ENCODE peak calls at places on chromosomes 5 and 9, in ten cellular contexts. G, B, T, I, K, D, P, V, A and J are unnamed samples.
A peak's percentile ranks its signal among the peaks of the same experiment; 100 is the strongest.

GRCh38 chr9:124693403-124693802 is 77.7 kb downstream of the NR6A1 start:
- DNase-seq in G (no peak), B (no peak), T (no peak), I (no peak), K (no peak), D (no peak), P (no peak), V (no peak), A (no peak), J (no peak)

GRCh38 chr5:129094924-129095797 is 612 bp downstream of the ISOC1 start:
- DNase-seq in G (peak; percentile 34), B (peak; percentile 79), T (peak; percentile 29), I (no peak), K (peak; percentile 26), D (peak; percentile 16), P (no peak), V (peak; percentile 64), A (peak; percentile 17), J (no peak)

GRCh38 chr5:29054282-29054681 is 2015.9 kb upstream of the CDH9 start:
- DNase-seq in G (no peak), B (no peak), T (peak; percentile 13), I (no peak), K (peak; percentile 7), D (no peak), P (no peak), V (no peak), A (no peak), J (peak; percentile 2)

GRCh38 chr5:40634154-40634553 is 45.6 kb upstream of the PTGER4 start:
- DNase-seq in G (no peak), B (peak; percentile 32), T (no peak), I (no peak), K (no peak), D (no peak), P (no peak), V (no peak), A (no peak), J (no peak)

GRCh38 chr5:123700624-123701023 is 188.6 kb downstream of the CSNK1G3 start:
- DNase-seq in G (peak; percentile 98), B (no peak), T (peak; percentile 92), I (no peak), K (peak; percentile 99), D (peak; percentile 90), P (peak; percentile 97), V (no peak), A (no peak), J (peak; percentile 96)

GRCh38 chr5:55033568-55033967 is 9.5 kb downstream of the GZMK start:
- DNase-seq in G (no peak), B (no peak), T (no peak), I (no peak), K (peak; percentile 56), D (no peak), P (no peak), V (no peak), A (peak; percentile 70), J (no peak)

GRCh38 chr5:168356592-168356991 is 65.1 kb downstream of the WWC1 start:
- DNase-seq in G (no peak), B (no peak), T (no peak), I (no peak), K (no peak), D (no peak), P (no peak), V (no peak), A (no peak), J (no peak)

GRCh38 chr5:73280821-73281746 is 108.1 kb downstream of the TMEM174 start:
- DNase-seq in G (no peak), B (no peak), T (peak; percentile 90), I (no peak), K (peak; percentile 67), D (peak; percentile 87), P (peak; percentile 32), V (no peak), A (no peak), J (peak; percentile 67)

GRCh38 chr9:93942176-93942575 is 13.0 kb downstream of the BARX1 start:
- DNase-seq in G (peak; percentile 67), B (no peak), T (no peak), I (no peak), K (no peak), D (no peak), P (no peak), V (no peak), A (peak; percentile 50), J (no peak)

GRCh38 chr9:99222416-99223280 is 566 bp downstream of the SEC61B start:
- DNase-seq in G (no peak), B (no peak), T (no peak), I (no peak), K (peak; percentile 27), D (no peak), P (peak; percentile 2), V (no peak), A (no peak), J (no peak)

GRCh38 chr9:10612649-10613398 is at the start of gene PTPRD:
- DNase-seq in G (no peak), B (peak; percentile 12), T (peak; percentile 62), I (no peak), K (peak; percentile 46), D (peak; percentile 19), P (no peak), V (peak; percentile 59), A (no peak), J (no peak)

GRCh38 chr9:38761334-38761733 is 41.4 kb upstream of the FAM240B start:
- DNase-seq in G (no peak), B (no peak), T (no peak), I (no peak), K (peak; percentile 17), D (peak; percentile 8), P (no peak), V (no peak), A (no peak), J (no peak)

GRCh38 chr5:63961598-63962161 is 565 bp downstream of the HTR1A start:
- DNase-seq in G (no peak), B (no peak), T (no peak), I (no peak), K (no peak), D (no peak), P (no peak), V (peak; percentile 35), A (no peak), J (no peak)

GRCh38 chr5:37121027-37121426 is 128.1 kb downstream of the CPLANE1 start:
- DNase-seq in G (no peak), B (no peak), T (no peak), I (no peak), K (no peak), D (no peak), P (no peak), V (no peak), A (peak; percentile 69), J (no peak)

GRCh38 chr5:82806513-82806912 is 270.7 kb downstream of the TMEM167A start:
- DNase-seq in G (peak; percentile 10), B (no peak), T (peak; percentile 37), I (no peak), K (peak; percentile 51), D (no peak), P (no peak), V (no peak), A (no peak), J (no peak)

GRCh38 chr5:84162695-84163094 is 222.0 kb downstream of the EDIL3 start:
- DNase-seq in G (no peak), B (no peak), T (no peak), I (no peak), K (no peak), D (no peak), P (no peak), V (no peak), A (no peak), J (no peak)

GRCh38 chr5:64876203-64876602 is 107.5 kb downstream of the CWC27 start:
- DNase-seq in G (no peak), B (no peak), T (no peak), I (no peak), K (no peak), D (no peak), P (peak; percentile 14), V (no peak), A (no peak), J (no peak)

GRCh38 chr5:73867344-73868335 is 241.6 kb downstream of the ARHGEF28 start:
- DNase-seq in G (peak; percentile 80), B (no peak), T (no peak), I (no peak), K (peak; percentile 49), D (peak; percentile 5), P (peak; percentile 1), V (no peak), A (no peak), J (no peak)

GRCh38 chr9:79360387-79361347 is 211.1 kb upstream of the TLE4 start:
- DNase-seq in G (no peak), B (no peak), T (no peak), I (no peak), K (peak; percentile 69), D (peak; percentile 47), P (no peak), V (no peak), A (no peak), J (peak; percentile 77)

GRCh38 chr5:7372399-7372798 is 23.5 kb upstream of the ADCY2 start:
- DNase-seq in G (no peak), B (no peak), T (no peak), I (no peak), K (no peak), D (no peak), P (no peak), V (no peak), A (no peak), J (no peak)

GRCh38 chr5:143395638-143396352 is 7.7 kb downstream of the NR3C1 start:
- DNase-seq in G (no peak), B (no peak), T (peak; percentile 34), I (no peak), K (no peak), D (no peak), P (no peak), V (no peak), A (no peak), J (no peak)

GRCh38 chr5:122262107-122262506 is 49.9 kb upstream of the SNCAIP start:
- DNase-seq in G (peak; percentile 46), B (no peak), T (peak; percentile 28), I (no peak), K (peak; percentile 75), D (peak; percentile 52), P (peak; percentile 26), V (no peak), A (no peak), J (peak; percentile 87)